ENCODE peak calls at places on chromosomes 3 and 15, in four cellular contexts. S is suprapubic skin, T is cardiac fibroblast, C is BE2C. J is an unnamed sample.

GRCh38 chr3:150945226-150945625 is 27.3 kb downstream of the CLRN1 start:
- DNase-seq in T (peak), S (no peak), C (no peak), J (no peak)

GRCh38 chr3:101320475-101320874 is at the start of gene IMPG2:
- DNase-seq in S (no peak), C (no peak), T (no peak), J (no peak)

GRCh38 chr3:128098234-128098633 is 25.4 kb downstream of the RUVBL1 start:
- DNase-seq in C (no peak), S (no peak), T (no peak), J (no peak)

GRCh38 chr15:90294601-90295269 is 29.3 kb downstream of the NGRN start:
- DNase-seq in T (no peak), S (no peak), C (peak), J (no peak)

GRCh38 chr3:185606191-185606590 is 20.1 kb downstream of the SENP2 start:
- DNase-seq in S (no peak), C (no peak), T (no peak), J (no peak)

GRCh38 chr3:44104668-44105321 is 136.9 kb upstream of the TOPAZ1 start:
- DNase-seq in S (no peak), T (no peak), C (no peak), J (no peak)

GRCh38 chr15:48604567-48604966 is 40.9 kb downstream of the FBN1 start:
- DNase-seq in T (peak), S (no peak), C (no peak), J (no peak)

GRCh38 chr3:1275495-1275894 is 182.7 kb downstream of the CNTN6 start:
- DNase-seq in T (no peak), C (peak), S (no peak), J (no peak)

GRCh38 chr3:121739902-121740301 is 9.6 kb downstream of the GOLGB1 start:
- DNase-seq in C (no peak), T (no peak), S (no peak), J (no peak)

GRCh38 chr3:112604536-112604935 is 36.4 kb downstream of the CCDC80 start:
- DNase-seq in S (no peak), T (peak), C (no peak), J (no peak)

GRCh38 chr3:23760871-23761373 is 44.8 kb upstream of the UBE2E1 start:
- DNase-seq in T (no peak), S (no peak), C (no peak), J (no peak)

GRCh38 chr3:88180398-88180999 is 30.7 kb downstream of the C3orf38 start:
- DNase-seq in T (peak), C (no peak), S (no peak), J (peak)

GRCh38 chr15:40439461-40440299 is 1.1 kb upstream of the BAHD1 start:
- DNase-seq in T (peak), S (no peak), C (peak), J (no peak)

GRCh38 chr3:43769471-43770425 is 79.0 kb downstream of the ABHD5 start:
- DNase-seq in T (peak), S (peak), C (peak), J (peak)

GRCh38 chr3:16211176-16211904 is 36.9 kb downstream of the GALNT15 start:
- DNase-seq in S (no peak), T (no peak), C (no peak), J (no peak)

GRCh38 chr3:165159760-165160421 is 36.3 kb downstream of the SLITRK3 start:
- DNase-seq in S (no peak), T (peak), C (no peak), J (no peak)

GRCh38 chr15:70584441-70584837 is 178.9 kb downstream of the UACA start:
- DNase-seq in S (peak), T (no peak), C (no peak), J (no peak)

GRCh38 chr3:45054196-45054857 is 28.2 kb downstream of the CLEC3B start:
- DNase-seq in C (no peak), S (no peak), T (peak), J (no peak)

GRCh38 chr3:112333386-112334334 is 704 bp downstream of the CD200 start:
- DNase-seq in S (no peak), C (peak), T (peak), J (no peak)

GRCh38 chr3:61808526-61808925 is 247.2 kb downstream of the PTPRG start:
- DNase-seq in S (no peak), C (no peak), T (peak), J (no peak)

GRCh38 chr3:54447427-54447826 is 325.1 kb downstream of the CACNA2D3 start:
- DNase-seq in C (no peak), T (no peak), S (no peak), J (no peak)

GRCh38 chr3:5010706-5011554 is 31.7 kb downstream of the BHLHE40 start:
- DNase-seq in T (no peak), S (no peak), C (no peak), J (no peak)

GRCh38 chr3:47096955-47097354 is 67.0 kb downstream of the SETD2 start:
- DNase-seq in C (no peak), T (peak), S (no peak), J (no peak)

GRCh38 chr3:87207500-87207899 is 19.6 kb upstream of the CHMP2B start:
- DNase-seq in C (no peak), T (no peak), S (no peak), J (no peak)

DNA sequence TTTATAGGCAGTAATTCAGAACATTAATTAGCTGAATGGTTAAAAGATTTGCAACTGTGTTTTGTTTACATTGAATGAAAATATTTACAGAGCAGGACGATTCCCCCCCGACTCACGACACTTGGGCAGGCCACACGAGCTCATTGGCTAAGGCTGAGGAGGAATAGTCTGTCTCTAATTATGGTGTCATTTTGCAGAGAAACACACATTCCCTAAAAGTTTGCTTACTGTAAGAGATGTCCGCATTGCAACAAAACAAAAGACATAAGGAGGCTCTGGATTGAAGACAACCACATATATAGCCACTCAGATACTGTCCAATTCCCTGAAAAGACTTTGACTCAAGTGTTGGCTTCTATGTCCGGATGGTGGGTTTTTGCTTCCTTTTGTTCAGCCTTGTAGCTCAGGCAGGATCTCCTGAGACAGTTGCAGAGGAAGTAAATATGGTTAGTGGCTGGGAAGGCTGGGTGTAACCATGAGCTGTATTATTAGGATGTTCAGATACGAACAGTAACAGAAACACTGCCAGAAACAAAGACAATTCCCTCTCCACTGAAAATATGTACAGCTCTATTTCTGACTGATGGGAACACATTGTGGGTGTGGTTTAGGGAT is 170.4 kb downstream of the KLHL25 start:
- DNase-seq in T (peak), C (no peak), S (no peak), J (no peak)
- H3K4me3 ChIP-seq in T (no peak), C (no peak), S (peak), J (peak)

GRCh38 chr15:74954515-74954914 is 2.1 kb downstream of the RPP25 start:
- DNase-seq in C (peak), T (peak), S (no peak), J (no peak)

GRCh38 chr15:74956648-74957300 is at the start of gene RPP25:
- DNase-seq in C (peak), S (peak), T (peak), J (peak)

GRCh38 chr15:74955796-74956647 is 550 bp downstream of the RPP25 start:
- DNase-seq in T (peak), C (peak), S (peak), J (peak)

GRCh38 chr15:74957301-74958035 is 896 bp upstream of the RPP25 start:
- DNase-seq in T (peak), S (no peak), C (peak), J (no peak)

GRCh38 chr15:74955017-74955416 is 1.6 kb downstream of the RPP25 start:
- DNase-seq in T (peak), S (no peak), C (peak), J (no peak)
- H3K4me3 ChIP-seq in T (peak), S (peak), C (peak), J (no peak)

GRCh38 chr15:50872832-50873231 is 35.7 kb upstream of the AP4E1 start:
- DNase-seq in T (no peak), C (no peak), S (no peak), J (no peak)

GRCh38 chr15:50873935-50874353 is 34.5 kb upstream of the AP4E1 start:
- DNase-seq in C (no peak), S (no peak), T (no peak), J (no peak)

GRCh38 chr15:50879016-50879415 is 29.5 kb upstream of the AP4E1 start:
- DNase-seq in C (no peak), T (no peak), S (no peak), J (no peak)

GRCh38 chr15:50876989-50877360 is 31.5 kb upstream of the AP4E1 start:
- DNase-seq in S (peak), T (peak), C (peak), J (peak)

DNA sequence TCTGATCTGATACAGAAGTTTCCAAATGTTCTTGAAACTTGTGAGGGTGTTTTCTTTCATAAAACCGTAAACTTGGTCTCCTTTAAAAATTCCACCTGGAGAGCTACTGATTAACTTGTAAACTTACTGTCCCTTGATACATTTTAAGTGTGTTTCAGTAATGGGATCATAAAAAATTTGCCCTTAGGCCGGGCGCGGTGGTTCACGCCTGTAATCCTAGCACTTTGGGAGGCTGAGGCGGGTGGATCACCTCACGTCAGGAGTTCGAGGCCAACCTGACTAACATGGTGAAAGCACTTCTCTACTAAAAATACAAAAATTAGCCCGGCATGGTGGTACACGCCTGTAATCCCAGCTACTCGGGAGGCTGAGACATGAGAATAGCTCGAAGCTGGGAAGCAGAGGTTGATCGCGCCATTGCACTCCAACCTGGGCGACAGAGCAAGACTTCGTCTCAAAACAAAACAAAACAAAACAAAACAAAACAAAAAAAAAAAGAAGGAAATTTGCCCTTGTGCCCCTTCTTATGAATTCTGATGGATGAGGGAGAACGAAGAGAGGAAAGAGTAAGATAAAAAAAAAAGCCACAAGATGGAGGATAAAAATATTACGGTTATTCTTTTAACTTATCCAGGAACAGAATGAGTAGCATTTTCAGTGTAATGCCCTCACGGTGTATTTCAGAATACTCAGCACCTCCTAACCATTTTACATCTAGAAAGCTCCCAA is 32.1 kb upstream of the AP4E1 start:
- DNase-seq in T (no peak), C (no peak), S (no peak), J (no peak)
- H3K4me3 ChIP-seq in T (peak), C (peak), S (peak), J (peak)

GRCh38 chr15:42575188-42576039 is at the start of gene STARD9:
- DNase-seq in C (peak), S (peak), T (peak), J (peak)

GRCh38 chr15:42577514-42578031 is 2.2 kb downstream of the STARD9 start:
- DNase-seq in C (no peak), T (peak), S (no peak), J (no peak)

GRCh38 chr15:42576040-42576594 is 711 bp downstream of the STARD9 start:
- DNase-seq in S (no peak), T (peak), C (no peak), J (no peak)

GRCh38 chr15:42578984-42579537 is 3.7 kb downstream of the STARD9 start:
- DNase-seq in T (no peak), C (no peak), S (no peak), J (no peak)

GRCh38 chr15:42576776-42577175 is 1.4 kb downstream of the STARD9 start:
- DNase-seq in C (no peak), S (no peak), T (no peak), J (no peak)
- H3K4me3 ChIP-seq in C (peak), S (no peak), T (no peak), J (no peak)

GRCh38 chr3:71441217-71441924 is 142.2 kb downstream of the FOXP1 start:
- DNase-seq in S (no peak), C (no peak), T (peak), J (no peak)
- H3K4me3 ChIP-seq in S (no peak), C (no peak), T (no peak), J (peak)

GRCh38 chr3:30813734-30814133 is 80.7 kb downstream of the GADL1 start:
- DNase-seq in C (no peak), T (no peak), S (no peak), J (no peak)

GRCh38 chr3:30805695-30806094 is 88.8 kb downstream of the GADL1 start:
- DNase-seq in C (no peak), T (no peak), S (no peak), J (no peak)

GRCh38 chr3:30810617-30811016 is 83.8 kb downstream of the GADL1 start:
- DNase-seq in T (peak), S (no peak), C (no peak), J (no peak)

DNA sequence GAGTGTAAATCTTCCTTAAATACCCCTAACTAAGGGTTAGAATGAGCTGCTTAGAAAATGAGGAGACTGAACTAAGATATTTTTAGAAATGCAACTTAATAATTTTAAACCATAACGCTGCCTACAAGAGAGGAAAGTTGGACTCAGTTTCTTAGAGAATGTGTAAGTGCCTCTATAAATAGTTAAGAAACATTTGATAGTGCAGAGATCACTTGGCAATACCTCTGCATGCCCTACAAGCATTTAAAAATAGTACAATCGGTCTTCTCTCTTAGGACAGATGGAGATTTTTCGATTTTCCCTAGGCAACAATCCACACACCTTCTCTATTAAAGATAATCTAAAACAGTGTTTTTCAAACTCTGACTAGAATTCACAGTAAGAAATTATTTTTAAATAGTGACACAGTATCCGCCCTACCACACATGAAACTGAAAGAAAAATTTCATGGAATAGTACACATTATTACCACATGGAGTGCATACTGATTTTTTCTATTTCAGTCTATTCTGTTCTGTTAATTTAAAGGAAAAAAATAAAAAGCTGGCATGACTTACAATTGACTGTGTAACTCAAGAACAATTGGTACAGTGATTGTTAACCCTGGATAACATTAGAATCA is 83.2 kb downstream of the GADL1 start:
- DNase-seq in S (no peak), T (no peak), C (no peak), J (no peak)
- H3K4me3 ChIP-seq in S (peak), T (no peak), C (no peak), J (no peak)

GRCh38 chr3:182786564-182787196 is 6.6 kb upstream of the ATP11B start:
- DNase-seq in T (no peak), C (no peak), S (no peak), J (no peak)

GRCh38 chr3:182785756-182786155 is 7.5 kb upstream of the ATP11B start:
- DNase-seq in T (no peak), S (no peak), C (no peak), J (no peak)

GRCh38 chr3:182787302-182788036 is 5.8 kb upstream of the ATP11B start:
- DNase-seq in T (peak), S (no peak), C (no peak), J (no peak)

GRCh38 chr3:182790612-182791011 is 2.7 kb upstream of the ATP11B start:
- DNase-seq in S (no peak), T (no peak), C (no peak), J (no peak)

GRCh38 chr3:182789371-182789770 is 3.9 kb upstream of the ATP11B start:
- DNase-seq in C (no peak), T (peak), S (no peak), J (no peak)
- H3K4me3 ChIP-seq in C (no peak), T (no peak), S (no peak), J (no peak)

GRCh38 chr15:69034352-69034751 is 19.9 kb downstream of the NOX5 start:
- DNase-seq in T (peak), S (no peak), C (no peak), J (no peak)

GRCh38 chr15:69032703-69033373 is 18.3 kb downstream of the NOX5 start:
- DNase-seq in C (no peak), S (no peak), T (no peak), J (no peak)

GRCh38 chr15:69031013-69032001 is 16.8 kb downstream of the NOX5 start:
- DNase-seq in C (peak), T (peak), S (no peak), J (no peak)

GRCh38 chr15:69035205-69035917 is 20.9 kb downstream of the NOX5 start:
- DNase-seq in C (peak), S (no peak), T (no peak), J (no peak)

GRCh38 chr15:69032006-69032405 is 17.5 kb downstream of the NOX5 start:
- DNase-seq in T (no peak), C (no peak), S (no peak), J (no peak)
- H3K4me3 ChIP-seq in T (peak), C (peak), S (peak), J (no peak)

DNA sequence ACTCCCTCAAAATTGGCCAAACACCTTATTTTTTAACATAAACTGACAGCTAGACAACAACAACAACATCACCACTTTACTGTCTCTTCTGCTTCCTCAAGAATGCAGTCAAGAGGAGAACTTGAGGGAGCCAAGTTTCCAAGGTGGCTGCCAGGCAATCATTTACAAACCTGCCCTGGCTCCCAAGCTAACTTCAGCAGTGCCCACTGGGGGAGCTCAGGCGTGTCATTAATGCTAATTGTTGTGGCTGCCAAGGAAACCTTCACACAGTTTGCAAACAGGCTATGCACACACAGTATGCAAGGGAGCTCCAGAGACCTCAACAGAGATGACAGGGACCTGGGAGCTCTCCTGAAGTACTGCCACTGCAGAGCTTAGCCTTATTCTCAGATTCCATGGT is 2.1 kb downstream of the DZIP1L start:
- DNase-seq in T (no peak), C (no peak), S (no peak), J (no peak)
- H3K4me3 ChIP-seq in T (no peak), C (no peak), S (no peak), J (no peak)

J was measured in CD8-positive, alpha-beta memory T cell.